ENCODE peak calls at places on chromosomes 4 and X, in four cellular contexts. W is prostate gland, V is cardiac fibroblast, Y is left ventricle myocardium inferior. S is an unnamed sample.

GRCh38 chrX:147675819-147676218 is 235.9 kb upstream of the FMR1 start:
- DNase-seq in V (no peak), Y (no peak), W (no peak), S (no peak)

GRCh38 chr4:151921371-151921770 is 160.6 kb upstream of the GATB start:
- DNase-seq in Y (no peak), W (no peak), V (peak; percentile 60), S (no peak)

GRCh38 chrX:108735680-108736508 is 469 bp downstream of the IRS4 start:
- DNase-seq in W (no peak), Y (no peak), V (peak; percentile 5), S (peak; percentile 8)

GRCh38 chr4:12879500-12879899 is 604.6 kb downstream of the RAB28 start:
- DNase-seq in V (no peak), Y (no peak), W (no peak), S (no peak)

GRCh38 chr4:152628128-152628527 is 51.7 kb downstream of the TMEM154 start:
- DNase-seq in V (peak; percentile 60), Y (peak; percentile 50), W (no peak), S (no peak)

GRCh38 chrX:106862972-106863688 is 40.0 kb downstream of the RIPPLY1 start:
- DNase-seq in Y (no peak), W (no peak), V (peak; percentile 0), S (peak; percentile 38)

GRCh38 chr4:101104264-101105052 is 242.9 kb downstream of the PPP3CA start:
- DNase-seq in V (peak; percentile 10), W (no peak), Y (no peak), S (no peak)

GRCh38 chrX:45769919-45770582 is 569.4 kb upstream of the DIPK2B start:
- DNase-seq in V (peak; percentile 94), Y (peak; percentile 33), W (peak; percentile 58), S (peak; percentile 84)

GRCh38 chr4:54082168-54082567 is 17.8 kb upstream of the CHIC2 start:
- DNase-seq in Y (no peak), W (no peak), V (peak; percentile 97), S (peak; percentile 65)

GRCh38 chr4:55445921-55446577 is 50.3 kb downstream of the TMEM165 start:
- DNase-seq in V (peak; percentile 25), W (no peak), Y (no peak), S (no peak)

GRCh38 chr4:173039617-173040176 is 128.9 kb upstream of the GALNT7 start:
- DNase-seq in V (no peak), Y (no peak), W (no peak), S (no peak)

GRCh38 chrX:30643313-30643821 is 9.9 kb upstream of the GK start:
- DNase-seq in W (no peak), V (peak; percentile 75), Y (no peak), S (no peak)

GRCh38 chrX:150465326-150465725 is 102.2 kb downstream of the MAMLD1 start:
- DNase-seq in Y (no peak), V (no peak), W (no peak), S (no peak)

GRCh38 chrX:3262906-3263305 is 83.5 kb downstream of the MXRA5 start:
- DNase-seq in V (peak; percentile 77), Y (no peak), W (no peak), S (peak; percentile 30)

GRCh38 chr4:174496631-174497442 is 25.5 kb downstream of the HPGD start:
- DNase-seq in V (no peak), W (no peak), Y (no peak), S (peak; percentile 37)

GRCh38 chr4:165986956-165987698 is 114.1 kb downstream of the TLL1 start:
- DNase-seq in V (no peak), W (no peak), Y (no peak), S (no peak)

GRCh38 chr4:1410491-1411325 is 4.5 kb upstream of the NKX1-1 start:
- DNase-seq in V (peak; percentile 54), W (no peak), Y (peak; percentile 35), S (peak; percentile 22)

GRCh38 chr4:73066928-73067327 is 2.6 kb downstream of the COX18 start:
- DNase-seq in W (no peak), V (no peak), Y (no peak), S (no peak)

DNA sequence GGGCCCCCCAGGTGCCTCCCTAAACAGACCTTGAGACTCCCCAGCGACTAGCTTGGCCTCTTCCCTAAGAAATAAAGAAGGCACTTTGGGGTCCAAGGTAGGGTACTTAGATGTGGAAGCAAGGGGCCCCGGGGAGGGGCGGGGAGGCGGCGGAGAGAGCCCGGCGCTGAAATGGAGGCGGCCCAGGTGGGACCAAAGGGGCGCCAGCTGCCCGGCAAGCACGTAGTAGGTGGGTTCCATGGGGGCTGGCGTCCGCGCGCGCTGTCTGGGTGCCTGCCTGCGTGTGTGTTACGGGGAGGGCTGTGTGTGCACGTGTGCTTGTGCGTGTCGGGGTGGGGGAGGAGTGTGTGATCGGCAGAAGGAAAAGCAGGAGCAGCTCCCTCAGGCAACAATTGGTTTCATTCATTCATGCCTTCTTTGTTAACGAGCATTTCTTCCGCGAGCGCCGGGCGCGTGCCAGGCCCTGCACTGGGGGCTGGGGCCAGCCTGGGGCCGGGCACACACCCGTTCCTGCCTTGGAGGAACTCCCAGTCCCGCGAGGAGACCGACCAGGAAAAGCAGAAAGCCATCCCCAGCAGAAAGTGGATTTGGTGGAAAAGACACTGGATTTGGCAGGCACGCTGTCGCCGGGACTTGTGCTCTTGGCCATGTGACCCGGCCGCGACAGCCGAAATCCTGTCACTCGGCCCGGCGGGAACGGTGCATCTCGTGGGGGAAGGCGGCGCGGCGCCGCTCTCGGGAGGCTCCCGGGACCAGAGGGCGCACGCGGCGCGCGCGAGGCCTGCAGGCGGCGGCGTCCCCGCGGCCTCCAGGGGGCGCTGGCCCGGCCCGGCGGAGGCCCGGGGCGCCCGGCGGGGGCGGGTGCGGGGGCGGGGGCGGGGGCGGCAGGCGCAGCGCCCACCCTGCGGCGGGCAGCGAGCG is 3.3 kb upstream of the DUSP9 start:
- DNase-seq in Y (no peak), V (no peak), W (no peak), S (no peak)
- TF ChIP-seq CTCF in Y (peak; percentile 17), V (no peak), W (no peak), S (no peak)

DNA sequence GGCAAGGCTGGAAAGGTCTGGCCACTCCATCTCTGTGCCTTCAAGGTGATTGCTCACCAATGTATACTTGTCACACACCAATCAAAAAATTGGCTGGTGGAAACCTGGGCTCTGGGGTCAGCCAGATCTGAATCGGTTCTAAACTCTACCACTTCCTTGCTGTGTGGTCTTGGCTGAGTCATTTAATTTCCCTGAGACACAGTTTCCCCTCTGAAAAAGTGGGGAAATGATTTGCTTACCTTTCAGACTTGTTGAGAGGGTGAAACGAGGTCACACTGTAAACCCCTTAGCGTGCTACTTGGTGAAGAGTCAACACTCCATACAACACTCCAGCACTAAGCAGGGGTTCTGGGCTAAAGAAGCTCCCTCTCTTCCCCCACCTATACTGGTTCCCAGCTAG is 252.3 kb upstream of the ZIC3 start:
- DNase-seq in W (no peak), Y (no peak), V (no peak), S (no peak)
- TF ChIP-seq CTCF in W (no peak), Y (no peak), V (no peak), S (no peak)

DNA sequence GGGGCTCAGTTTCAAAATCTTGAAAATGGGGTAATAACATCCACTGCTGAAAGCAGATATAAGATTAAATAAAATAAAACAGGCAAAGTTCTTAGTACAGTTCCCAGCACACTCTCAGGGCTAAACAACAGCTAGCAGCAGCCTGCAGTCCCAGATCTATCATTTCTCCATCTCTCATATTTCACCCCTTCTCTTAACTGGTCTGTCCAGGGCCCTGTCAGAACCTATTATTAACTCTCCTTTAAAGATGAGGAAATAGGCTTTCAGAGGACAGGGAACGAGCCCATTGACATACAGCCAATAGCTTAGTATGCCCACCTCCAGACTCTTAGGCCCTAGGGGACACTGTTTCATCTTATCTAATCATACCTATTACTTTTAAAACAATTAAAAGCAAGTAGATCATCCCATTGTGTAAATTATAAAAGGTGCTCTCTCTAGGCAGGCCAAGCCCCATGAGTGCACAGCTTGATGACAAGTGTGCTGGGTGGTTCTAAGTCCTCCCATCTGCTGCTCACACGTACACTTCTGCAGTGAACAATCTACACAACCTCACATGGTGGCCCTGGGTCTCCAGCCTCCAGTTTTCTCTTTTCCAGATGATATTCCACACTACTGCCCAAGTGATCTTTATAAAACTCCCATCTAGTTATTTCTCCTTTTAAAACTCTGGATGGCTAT is 119.0 kb downstream of the APBB2 start:
- DNase-seq in V (no peak), W (no peak), Y (no peak), S (no peak)
- TF ChIP-seq CTCF in V (no peak), W (no peak), Y (no peak), S (no peak)

GRCh38 chr4:169945636-169946035 is 80.6 kb downstream of the MFAP3L start:
- DNase-seq in Y (no peak), V (no peak), W (no peak), S (no peak)

GRCh38 chr4:169941141-169941540 is 85.1 kb downstream of the MFAP3L start:
- DNase-seq in V (no peak), Y (no peak), W (no peak), S (no peak)

GRCh38 chr4:169934794-169935400 is 91.3 kb downstream of the MFAP3L start:
- DNase-seq in Y (no peak), W (no peak), V (no peak), S (no peak)

DNA sequence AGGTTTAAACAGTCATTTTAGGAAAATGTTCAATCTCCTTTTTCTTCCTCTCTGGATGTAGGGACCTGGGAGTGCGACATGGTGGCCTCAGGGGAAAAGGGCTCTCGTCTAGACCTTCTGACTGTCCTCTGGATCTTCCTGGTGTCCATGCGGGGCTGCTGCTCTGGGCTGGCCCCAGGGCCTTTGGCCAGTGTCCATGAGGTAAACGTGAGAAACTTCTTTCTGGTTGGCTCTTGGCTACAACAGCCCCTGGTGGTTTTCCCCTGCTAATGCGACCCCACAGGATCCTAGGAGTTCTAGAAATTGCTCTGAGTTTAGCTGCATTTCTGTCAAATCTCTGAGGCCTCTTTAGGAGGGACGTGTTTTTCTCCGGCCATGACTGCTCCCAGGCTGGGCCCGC is 85.7 kb downstream of the MFAP3L start:
- DNase-seq in W (no peak), V (no peak), Y (no peak), S (no peak)
- TF ChIP-seq CTCF in W (no peak), V (no peak), Y (no peak), S (no peak)

DNA sequence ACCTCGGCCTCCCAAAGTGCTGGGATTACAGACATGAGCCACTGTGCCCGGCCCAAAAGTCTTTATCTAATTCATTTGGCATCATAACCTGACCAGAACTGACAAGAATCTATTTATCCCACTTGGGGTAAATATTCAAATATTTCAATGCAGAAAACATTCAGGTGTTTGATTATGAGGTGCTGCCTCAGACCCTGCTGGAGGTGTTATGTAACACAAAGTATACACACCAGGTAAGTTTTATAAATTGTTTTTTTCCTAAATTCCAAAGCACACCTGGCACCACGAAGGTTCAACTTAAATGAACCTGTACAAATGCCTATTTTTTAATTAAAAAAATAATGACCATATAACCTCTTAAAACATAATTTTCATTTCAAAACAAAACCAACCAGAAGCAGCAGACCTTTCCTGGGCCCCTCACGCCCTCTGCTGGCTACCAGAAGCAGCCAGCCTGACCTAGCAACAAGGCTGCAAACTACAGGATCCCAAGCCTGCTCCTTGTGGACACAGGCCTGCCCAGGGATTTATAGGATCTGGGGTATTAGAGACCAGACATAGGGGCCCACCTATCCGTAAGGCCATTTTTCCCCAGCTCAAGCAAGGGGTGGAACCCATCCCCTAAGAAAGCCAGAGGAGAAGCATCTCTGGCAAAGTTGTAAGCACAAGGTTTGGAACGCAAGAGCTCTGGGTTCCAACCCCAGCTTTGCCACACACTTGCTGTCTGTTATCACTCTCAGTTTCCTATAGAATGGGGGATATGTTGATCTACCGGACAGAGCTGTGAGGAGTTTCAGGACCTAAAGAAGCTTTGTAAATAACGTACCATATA is 11.7 kb downstream of the OTUD5 start:
- DNase-seq in V (peak; percentile 63), Y (peak; percentile 22), W (peak; percentile 19), S (peak; percentile 62)
- TF ChIP-seq CTCF in V (peak; percentile 72), Y (peak; percentile 71), W (peak; percentile 44), S (peak; percentile 66)

DNA sequence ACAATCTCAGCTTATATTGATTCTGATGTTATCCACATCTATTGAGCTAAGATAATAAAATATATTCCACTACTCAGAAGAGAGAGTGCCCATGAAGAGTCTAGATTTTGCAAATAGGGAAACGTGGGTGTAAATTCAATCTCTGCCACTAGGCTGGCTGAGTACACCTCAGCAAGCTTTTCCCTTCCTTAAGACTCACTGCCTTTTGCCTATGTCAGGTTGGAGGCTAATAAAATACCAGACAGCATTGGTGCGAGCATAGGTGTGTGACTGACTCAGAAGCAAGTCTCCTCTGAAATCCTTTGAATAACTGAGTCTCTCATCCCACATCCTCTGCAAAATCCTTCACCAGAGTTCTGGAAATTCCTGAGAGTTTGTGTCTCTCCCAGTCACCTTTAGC is 405.4 kb upstream of the CPEB2 start:
- DNase-seq in W (no peak), V (no peak), Y (no peak), S (no peak)
- TF ChIP-seq CTCF in W (no peak), V (peak; percentile 13), Y (peak; percentile 21), S (no peak)